ENCODE peak calls at places on chromosomes 2 and 18, in ten cellular contexts. L is neural crest cell; I is BJ; V is HTR-8/SVneo; A is midbrain; Z is stimulated activated CD4-positive, alpha-beta T cell treated with anti-CD3 and anti-CD28 coated beads, Interleukin-4, amount 100 ng/mL, for 24 hours; Y is CD4-positive, alpha-beta memory T cell; H is DND-41; N is A549; O is non-pigmented ciliary epithelial cell. B is an unnamed sample.

GRCh38 chr18:62723666-62724281 is 8.4 kb downstream of the PHLPP1 start:
- DNase-seq in Z (no peak), O (no peak), I (no peak), H (no peak), V (no peak), Y (no peak), N (no peak), A (peak), L (no peak), B (no peak)

GRCh38 chr2:191572319-191572718 is 105.6 kb upstream of the NABP1 start:
- DNase-seq in I (no peak), L (no peak), A (no peak), Z (no peak), H (no peak), V (no peak), Y (no peak), N (no peak), O (no peak), B (no peak)

GRCh38 chr2:14189929-14190328 is 442.6 kb upstream of the LRATD1 start:
- DNase-seq in O (peak), Y (no peak), A (no peak), N (no peak), I (no peak), H (no peak), Z (no peak), L (no peak), V (no peak), B (peak)

GRCh38 chr2:236711440-236711839 is 141.8 kb downstream of the ACKR3 start:
- DNase-seq in Y (no peak), O (no peak), I (no peak), N (no peak), A (no peak), Z (no peak), V (no peak), L (no peak), H (no peak), B (no peak)

GRCh38 chr2:168217920-168218319 is 29.5 kb downstream of the STK39 start:
- DNase-seq in H (no peak), O (no peak), Y (no peak), I (no peak), V (no peak), Z (no peak), L (no peak), N (no peak), A (no peak), B (no peak)

GRCh38 chr2:246489-247145 is 17.2 kb downstream of the SH3YL1 start:
- DNase-seq in Y (peak), H (peak), O (peak), I (peak), Z (peak), A (peak), L (peak), V (peak), N (peak), B (peak)

GRCh38 chr18:32469190-32469611 is 1.5 kb downstream of the GAREM1 start:
- DNase-seq in A (peak), V (no peak), Y (peak), Z (no peak), O (no peak), H (no peak), L (no peak), I (no peak), N (peak), B (peak)

GRCh38 chr2:26619649-26620605 is 21.2 kb downstream of the CIB4 start:
- DNase-seq in N (no peak), Z (no peak), A (no peak), V (no peak), H (no peak), Y (no peak), O (no peak), I (no peak), L (no peak), B (no peak)

GRCh38 chr18:3494245-3494526 is 44.2 kb downstream of the TGIF1 start:
- DNase-seq in I (no peak), N (no peak), Y (no peak), A (no peak), O (no peak), H (no peak), V (no peak), Z (no peak), L (no peak), B (no peak)

GRCh38 chr2:32697156-32697555 is 69.3 kb downstream of the TTC27 start:
- DNase-seq in H (no peak), A (no peak), Z (no peak), N (no peak), L (no peak), V (no peak), O (peak), Y (no peak), I (peak), B (no peak)

GRCh38 chr2:16034975-16035746 is 94.8 kb downstream of the MYCN start:
- DNase-seq in Z (no peak), N (no peak), Y (no peak), H (no peak), I (no peak), O (no peak), A (peak), L (no peak), V (no peak), B (no peak)

GRCh38 chr2:220891405-220891804 is 680.7 kb downstream of the EPHA4 start:
- DNase-seq in A (no peak), N (peak), I (peak), Y (no peak), O (peak), H (no peak), V (peak), Z (no peak), L (no peak), B (no peak)

GRCh38 chr2:75208738-75209137 is 9.4 kb upstream of the TACR1 start:
- DNase-seq in O (no peak), N (no peak), V (no peak), Y (no peak), I (no peak), Z (no peak), A (no peak), H (no peak), L (no peak), B (no peak)

GRCh38 chr2:141728886-141729285 is 401.9 kb downstream of the LRP1B start:
- DNase-seq in A (no peak), L (no peak), Z (no peak), H (no peak), N (no peak), O (no peak), Y (no peak), I (no peak), V (no peak), B (no peak)

GRCh38 chr2:228681426-228681825 is 499.9 kb upstream of the SPHKAP start:
- DNase-seq in V (no peak), A (no peak), Y (no peak), H (no peak), O (no peak), L (no peak), N (peak), Z (no peak), I (no peak), B (no peak)

GRCh38 chr2:173502296-173502695 is 147.6 kb downstream of the CDCA7 start:
- DNase-seq in O (no peak), A (no peak), Y (no peak), V (no peak), Z (no peak), H (no peak), N (no peak), L (no peak), I (no peak), B (no peak)

GRCh38 chr2:67256892-67257291 is 140.2 kb upstream of the ETAA1 start:
- DNase-seq in H (no peak), V (peak), L (no peak), N (no peak), O (peak), A (no peak), Y (no peak), I (peak), Z (no peak), B (no peak)

GRCh38 chr2:80548469-80548868 is 243.9 kb upstream of the LRRTM1 start:
- DNase-seq in H (no peak), Y (no peak), O (no peak), Z (no peak), V (no peak), A (no peak), I (no peak), N (no peak), L (no peak), B (no peak)

GRCh38 chr2:211455225-211455841 is 898.9 kb downstream of the CPS1 start:
- DNase-seq in I (no peak), Y (no peak), Z (peak), L (peak), N (peak), H (peak), O (peak), A (peak), V (peak), B (peak)

GRCh38 chr2:10303174-10303633 is 500 bp downstream of the HPCAL1 start:
- DNase-seq in L (peak), V (no peak), Y (no peak), Z (peak), N (no peak), I (no peak), H (no peak), A (peak), O (no peak), B (no peak)

GRCh38 chr2:7071916-7072556 is 154.8 kb downstream of the RNF144A start:
- DNase-seq in Y (no peak), O (no peak), A (no peak), H (no peak), I (no peak), L (no peak), V (no peak), Z (no peak), N (no peak), B (no peak)

GRCh38 chr2:79716266-79716665 is 203.4 kb downstream of the CTNNA2 start:
- DNase-seq in L (no peak), H (no peak), Z (no peak), Y (no peak), O (no peak), V (no peak), I (no peak), N (no peak), A (no peak), B (no peak)

GRCh38 chr2:86518498-86518897 is 44.7 kb downstream of the CHMP3 start:
- DNase-seq in A (peak), L (no peak), O (no peak), V (peak), H (no peak), N (peak), I (no peak), Z (peak), Y (peak), B (peak)

B was measured in dermis microvascular lymphatic vessel endothelial cell.